ENCODE peak calls at places on chromosome 7, in four cellular contexts. One of them, this sample, is unnamed.

GRCh38 chr7:2525931-2526630 is 6.5 kb downstream of the LFNG start:
- DNase-seq in uterus: no peak
- DNase-seq in AG04450: no peak
- DNase-seq in spleen: peak; percentile 81
- DNase-seq in this sample: no peak

GRCh38 chr7:74656421-74656910 is 1.1 kb upstream of the GTF2I start:
- DNase-seq in uterus: peak; percentile 39
- DNase-seq in AG04450: no peak
- DNase-seq in spleen: peak; percentile 87
- DNase-seq in this sample: peak; percentile 51

GRCh38 chr7:149802966-149803365 is 29.6 kb upstream of the ZNF467 start:
- DNase-seq in uterus: no peak
- DNase-seq in AG04450: no peak
- DNase-seq in spleen: no peak
- DNase-seq in this sample: no peak

GRCh38 chr7:46058424-46058823 is 137.4 kb upstream of the IGFBP3 start:
- DNase-seq in uterus: no peak
- DNase-seq in AG04450: no peak
- DNase-seq in spleen: no peak
- DNase-seq in this sample: no peak

GRCh38 chr7:40674316-40674715 is 539.5 kb downstream of the SUGCT start:
- DNase-seq in uterus: no peak
- DNase-seq in AG04450: no peak
- DNase-seq in spleen: no peak
- DNase-seq in this sample: no peak

GRCh38 chr7:101237206-101238067 is at the start of gene CLDN15:
- DNase-seq in uterus: peak; percentile 78
- DNase-seq in AG04450: no peak
- DNase-seq in spleen: peak; percentile 67
- DNase-seq in this sample: no peak

GRCh38 chr7:99016196-99016595 is 127.7 kb downstream of the SMURF1 start:
- DNase-seq in uterus: no peak
- DNase-seq in AG04450: no peak
- DNase-seq in spleen: no peak
- DNase-seq in this sample: no peak

GRCh38 chr7:158614695-158615094 is 27.1 kb upstream of the PTPRN2 start:
- DNase-seq in uterus: no peak
- DNase-seq in AG04450: peak; percentile 6
- DNase-seq in spleen: no peak
- DNase-seq in this sample: no peak

GRCh38 chr7:69840248-69840647 is 242.0 kb downstream of the AUTS2 start:
- DNase-seq in uterus: no peak
- DNase-seq in AG04450: no peak
- DNase-seq in spleen: no peak
- DNase-seq in this sample: no peak

GRCh38 chr7:37918526-37918925 is 1.9 kb upstream of the SFRP4 start:
- DNase-seq in uterus: no peak
- DNase-seq in AG04450: no peak
- DNase-seq in spleen: no peak
- DNase-seq in this sample: no peak

GRCh38 chr7:69934475-69934903 is 336.2 kb downstream of the AUTS2 start:
- DNase-seq in uterus: no peak
- DNase-seq in AG04450: no peak
- DNase-seq in spleen: no peak
- DNase-seq in this sample: no peak

GRCh38 chr7:24125765-24126164 is 158.2 kb upstream of the NPY start:
- DNase-seq in uterus: no peak
- DNase-seq in AG04450: no peak
- DNase-seq in spleen: no peak
- DNase-seq in this sample: no peak

GRCh38 chr7:92421676-92422435 is 25.4 kb upstream of the GATAD1 start:
- DNase-seq in uterus: no peak
- DNase-seq in AG04450: no peak
- DNase-seq in spleen: no peak
- DNase-seq in this sample: no peak

GRCh38 chr7:66239467-66239856 is 34.3 kb downstream of the TPST1 start:
- DNase-seq in uterus: no peak
- DNase-seq in AG04450: no peak
- DNase-seq in spleen: no peak
- DNase-seq in this sample: no peak

GRCh38 chr7:101983147-101983811 is 165.9 kb downstream of the CUX1 start:
- DNase-seq in uterus: no peak
- DNase-seq in AG04450: no peak
- DNase-seq in spleen: no peak
- DNase-seq in this sample: no peak

GRCh38 chr7:117750612-117751563 is 122.4 kb downstream of the CTTNBP2 start:
- DNase-seq in uterus: no peak
- DNase-seq in AG04450: no peak
- DNase-seq in spleen: no peak
- DNase-seq in this sample: no peak

GRCh38 chr7:138120140-138120827 is 44.0 kb downstream of the AKR1D1 start:
- DNase-seq in uterus: no peak
- DNase-seq in AG04450: no peak
- DNase-seq in spleen: no peak
- DNase-seq in this sample: peak; percentile 14

GRCh38 chr7:12701433-12701832 is 14.0 kb downstream of the ARL4A start:
- DNase-seq in uterus: no peak
- DNase-seq in AG04450: no peak
- DNase-seq in spleen: no peak
- DNase-seq in this sample: no peak

GRCh38 chr7:95687759-95688343 is 84.5 kb upstream of the DYNC1I1 start:
- DNase-seq in uterus: no peak
- DNase-seq in AG04450: no peak
- DNase-seq in spleen: no peak
- DNase-seq in this sample: no peak

GRCh38 chr7:89104748-89105685 is 309.5 kb upstream of the TEX47 start:
- DNase-seq in uterus: no peak
- DNase-seq in AG04450: no peak
- DNase-seq in spleen: no peak
- DNase-seq in this sample: no peak

GRCh38 chr7:1103789-1104513 is 16.0 kb downstream of the GPER1 start:
- DNase-seq in uterus: no peak
- DNase-seq in AG04450: no peak
- DNase-seq in spleen: peak; percentile 69
- DNase-seq in this sample: no peak

GRCh38 chr7:20330797-20331230 is at the start of gene ITGB8:
- DNase-seq in uterus: no peak
- DNase-seq in AG04450: no peak
- DNase-seq in spleen: peak; percentile 82
- DNase-seq in this sample: peak; percentile 34

GRCh38 chr7:139407555-139407954 is 47.9 kb downstream of the LUC7L2 start:
- DNase-seq in uterus: no peak
- DNase-seq in AG04450: no peak
- DNase-seq in spleen: no peak
- DNase-seq in this sample: no peak

GRCh38 chr7:138961159-138961558 is 20.0 kb downstream of the KIAA1549 start:
- DNase-seq in uterus: peak; percentile 53
- DNase-seq in AG04450: no peak
- DNase-seq in spleen: no peak
- DNase-seq in this sample: peak; percentile 53

GRCh38 chr7:43790834-43791233 is 32.4 kb downstream of the BLVRA start:
- DNase-seq in uterus: no peak
- DNase-seq in AG04450: no peak
- DNase-seq in spleen: no peak
- DNase-seq in this sample: no peak

GRCh38 chr7:723541-723940 is 3.0 kb upstream of the DNAAF5 start:
- DNase-seq in uterus: no peak
- DNase-seq in AG04450: no peak
- DNase-seq in spleen: no peak
- DNase-seq in this sample: no peak

GRCh38 chr7:131624536-131624935 is 68.1 kb upstream of the PODXL start:
- DNase-seq in uterus: no peak
- DNase-seq in AG04450: no peak
- DNase-seq in spleen: no peak
- DNase-seq in this sample: no peak

GRCh38 chr7:47383064-47383463 is 198.8 kb downstream of the TNS3 start:
- DNase-seq in uterus: no peak
- DNase-seq in AG04450: no peak
- DNase-seq in spleen: no peak
- DNase-seq in this sample: no peak

GRCh38 chr7:90520484-90520883 is 51.0 kb downstream of the PTTG1IP2 start:
- DNase-seq in uterus: no peak
- DNase-seq in AG04450: no peak
- DNase-seq in spleen: no peak
- DNase-seq in this sample: no peak

GRCh38 chr7:90830302-90830701 is 234.2 kb downstream of the CDK14 start:
- DNase-seq in uterus: no peak
- DNase-seq in AG04450: no peak
- DNase-seq in spleen: no peak
- DNase-seq in this sample: no peak

GRCh38 chr7:128177768-128178550 is 63.1 kb upstream of the LEP start:
- DNase-seq in uterus: no peak
- DNase-seq in AG04450: no peak
- DNase-seq in spleen: no peak
- DNase-seq in this sample: no peak

GRCh38 chr7:157460721-157461120 is 123.9 kb downstream of the DNAJB6 start:
- DNase-seq in uterus: no peak
- DNase-seq in AG04450: no peak
- DNase-seq in spleen: peak; percentile 30
- DNase-seq in this sample: no peak

GRCh38 chr7:101234636-101235035 is 3.0 kb downstream of the CLDN15 start:
- DNase-seq in uterus: no peak
- DNase-seq in AG04450: no peak
- DNase-seq in spleen: no peak
- DNase-seq in this sample: no peak

GRCh38 chr7:131633342-131633843 is 77.0 kb upstream of the PODXL start:
- DNase-seq in uterus: peak; percentile 67
- DNase-seq in AG04450: no peak
- DNase-seq in spleen: no peak
- DNase-seq in this sample: no peak

GRCh38 chr7:151157645-151158329 is 9.7 kb downstream of the GBX1 start:
- DNase-seq in uterus: no peak
- DNase-seq in AG04450: no peak
- DNase-seq in spleen: no peak
- DNase-seq in this sample: no peak

DNA sequence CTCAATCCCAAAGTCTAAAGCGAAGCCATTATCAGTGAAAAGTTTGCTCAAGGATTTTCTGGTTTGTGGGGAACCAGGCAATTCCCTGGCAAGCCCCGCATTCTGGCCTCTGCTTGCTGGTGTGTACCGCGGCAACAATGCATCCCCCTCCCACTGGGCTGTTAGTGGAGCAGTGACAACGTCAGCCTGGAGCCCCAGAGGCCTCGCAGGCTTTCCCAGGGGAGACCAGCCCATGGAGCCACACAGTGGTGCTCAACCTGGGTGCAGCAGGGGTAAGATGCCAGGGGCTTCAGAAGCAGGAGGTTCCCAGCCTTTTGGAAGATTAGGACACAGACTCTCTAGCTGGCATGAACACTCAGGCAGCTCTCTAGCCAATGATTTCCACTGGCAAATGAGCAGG is 411.7 kb upstream of the SHH start:
- DNase-seq in uterus: no peak
- DNase-seq in AG04450: no peak
- DNase-seq in spleen: no peak
- DNase-seq in this sample: peak; percentile 7
- H3K9me3 ChIP-seq in uterus: no peaks in the 10 kb centered on the region
- H3K9me3 ChIP-seq in AG04450: peaks cover 46% of the 10 kb centered on the region
- H3K9me3 ChIP-seq in spleen: no peaks in the 10 kb centered on the region
- H3K9me3 ChIP-seq in this sample: peaks cover 8% of the 10 kb centered on the region

GRCh38 chr7:145104400-145104799 is 268.5 kb upstream of the TPK1 start:
- DNase-seq in uterus: no peak
- DNase-seq in AG04450: no peak
- DNase-seq in spleen: no peak
- DNase-seq in this sample: no peak
- TF ChIP-seq CTCF in uterus: no peak
- TF ChIP-seq CTCF in AG04450: no peak
- TF ChIP-seq CTCF in spleen: no peak
- TF ChIP-seq CTCF in this sample: no peak

GRCh38 chr7:17369686-17370426 is 71.4 kb downstream of the AHR start:
- DNase-seq in uterus: peak; percentile 24
- DNase-seq in AG04450: peak; percentile 83
- DNase-seq in spleen: no peak
- DNase-seq in this sample: peak; percentile 60
- H3K4me3 ChIP-seq in uterus: no peak overlapping the region
- H3K4me3 ChIP-seq in AG04450: no peak overlapping the region
- H3K4me3 ChIP-seq in spleen: no peak overlapping the region
- H3K4me3 ChIP-seq in this sample: no peak overlapping the region

GRCh38 chr7:79157281-79157680 is 296.2 kb downstream of the MAGI2 start:
- DNase-seq in uterus: no peak
- DNase-seq in AG04450: no peak
- DNase-seq in spleen: no peak
- DNase-seq in this sample: no peak

DNA sequence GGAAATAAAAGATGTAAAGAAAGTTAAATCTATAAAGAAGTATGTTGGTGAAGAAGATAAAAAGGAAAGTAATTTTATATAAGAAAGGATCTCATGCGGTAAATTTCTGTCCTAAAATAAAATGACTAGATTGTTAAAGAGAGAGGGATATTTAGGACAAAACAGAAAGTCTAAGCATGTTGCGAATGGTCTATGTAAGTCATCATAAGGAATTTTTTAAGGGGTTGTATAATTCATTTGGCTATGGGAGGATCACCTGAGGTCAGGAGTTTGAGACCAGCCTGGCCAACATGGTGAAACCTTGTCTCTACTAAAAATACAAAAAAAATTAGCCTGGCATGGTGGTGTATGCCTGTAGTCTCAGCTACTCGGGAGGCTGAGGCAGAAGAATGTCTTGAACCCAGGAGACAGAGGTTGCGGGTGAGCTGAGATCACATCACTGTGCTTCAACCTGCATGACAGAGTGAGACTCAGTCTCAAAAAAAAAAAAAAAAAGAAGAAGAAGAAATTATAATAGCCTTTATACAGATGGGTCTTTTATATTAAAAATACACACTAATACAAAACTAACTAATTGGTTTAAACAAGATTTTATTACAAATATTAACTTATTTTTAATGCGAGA is 294.3 kb downstream of the MAGI2 start:
- DNase-seq in uterus: no peak
- DNase-seq in AG04450: no peak
- DNase-seq in spleen: no peak
- DNase-seq in this sample: no peak
- H3K9me3 ChIP-seq in uterus: no peaks in the 10 kb centered on the region
- H3K9me3 ChIP-seq in AG04450: no peaks in the 10 kb centered on the region
- H3K9me3 ChIP-seq in spleen: no peaks in the 10 kb centered on the region
- H3K9me3 ChIP-seq in this sample: no peaks in the 10 kb centered on the region

GRCh38 chr7:116162992-116163391 is 47.3 kb upstream of the TES start:
- DNase-seq in uterus: no peak
- DNase-seq in AG04450: no peak
- DNase-seq in spleen: no peak
- DNase-seq in this sample: no peak
- TF ChIP-seq CTCF in uterus: no peak
- TF ChIP-seq CTCF in AG04450: peak; percentile 2
- TF ChIP-seq CTCF in spleen: no peak
- TF ChIP-seq CTCF in this sample: no peak

This sample was measured in lung.